ENCODE peak calls at places on chromosomes 4 and X, in eight cellular contexts. C, A, U, D, H, N, F and M are unnamed samples.

GRCh38 chr4:4810778-4811177 is 48.7 kb upstream of the MSX1 start:
- DNase-seq in C (no peak), A (no peak), U (no peak), D (no peak), H (no peak), N (no peak), F (no peak), M (no peak)

GRCh38 chr4:73990988-73991883 is 3.2 kb upstream of the PPBP start:
- DNase-seq in C (no peak), A (no peak), U (no peak), D (no peak), H (no peak), N (no peak), F (no peak), M (no peak)

GRCh38 chr4:117400039-117400835 is 314.9 kb upstream of the TRAM1L1 start:
- DNase-seq in C (peak; percentile 79), A (no peak), U (peak; percentile 73), D (peak; percentile 83), H (no peak), N (peak; percentile 68), F (no peak), M (no peak)

GRCh38 chrX:138745215-138745614 is 33.7 kb upstream of the FGF13 start:
- DNase-seq in C (peak; percentile 64), A (peak; percentile 21), U (peak; percentile 35), D (peak; percentile 14), H (no peak), N (peak; percentile 12), F (peak; percentile 13), M (peak; percentile 11)

GRCh38 chr4:110970642-110971041 is 347.8 kb upstream of the PITX2 start:
- DNase-seq in C (peak; percentile 56), A (no peak), U (peak; percentile 87), D (peak; percentile 60), H (no peak), N (peak; percentile 49), F (peak; percentile 20), M (peak; percentile 60)

GRCh38 chrX:69318651-69319305 is 153.5 kb upstream of the PJA1 start:
- DNase-seq in C (no peak), A (no peak), U (no peak), D (no peak), H (no peak), N (no peak), F (no peak), M (no peak)

GRCh38 chr4:61202100-61202637 is 2.0 kb downstream of the ADGRL3 start:
- DNase-seq in C (peak; percentile 18), A (no peak), U (no peak), D (peak; percentile 32), H (no peak), N (no peak), F (peak; percentile 9), M (no peak)

GRCh38 chrX:129759576-129760061 is 20.1 kb upstream of the SASH3 start:
- DNase-seq in C (peak; percentile 88), A (peak; percentile 76), U (peak; percentile 82), D (peak; percentile 6), H (peak; percentile 62), N (no peak), F (no peak), M (peak; percentile 74)

GRCh38 chrX:139720136-139720535 is 12.2 kb upstream of the MCF2 start:
- DNase-seq in C (peak; percentile 7), A (no peak), U (peak; percentile 15), D (peak; percentile 28), H (no peak), N (peak; percentile 30), F (no peak), M (no peak)